ENCODE peak calls at places on chromosomes 6 and 20, in ten cellular contexts. B is Peyer's patch; Q is neural crest cell; L is stimulated activated naive B cell treated with anti-CD40 and anti-IgM and Interleukin-4, amounts not matched to agents 10 μg/mL and 1 μg/mL and 100 μg/mL, for 72 hours; R is D341Med; T is endothelial cell; D is activated T-helper 1 cell treated with anti-CD3 and anti-CD28 coated beads, Interleukin-12 subunit alpha, Interleukin-12 subunit beta, Interleukin-2, Interleukin-4 antibody, amounts not matched to agents 30 ng/mL and 10 ng/mL and 1 ng/mL, durations not matched to agents 14 hours and 24 hours and 36 hours; N is H54; P is CD8-positive, alpha-beta T cell; U is AG09309. K is an unnamed sample.

GRCh38 chr20:9262653-9263194 is 193.8 kb downstream of the PLCB4 start:
- DNase-seq in B (no peak), Q (no peak), L (no peak), R (no peak), T (no peak), D (no peak), N (no peak), P (no peak), U (no peak), K (no peak)

GRCh38 chr6:53979468-53980067 is 131.7 kb upstream of the MLIP start:
- DNase-seq in B (no peak), Q (peak), L (no peak), R (peak), T (peak), D (no peak), N (no peak), P (no peak), U (no peak), K (peak)

GRCh38 chr6:118876814-118877213 is 17.1 kb upstream of the ASF1A start:
- DNase-seq in B (no peak), Q (no peak), L (no peak), R (no peak), T (no peak), D (no peak), N (no peak), P (no peak), U (no peak), K (no peak)

GRCh38 chr6:170188571-170189001 is 102.3 kb downstream of the DLL1 start:
- DNase-seq in B (peak), Q (no peak), L (no peak), R (peak), T (no peak), D (no peak), N (no peak), P (no peak), U (no peak), K (no peak)

GRCh38 chr6:51654647-51655046 is 432.8 kb downstream of the PKHD1 start:
- DNase-seq in B (no peak), Q (no peak), L (no peak), R (no peak), T (no peak), D (no peak), N (no peak), P (no peak), U (no peak), K (no peak)

GRCh38 chr20:12594410-12595130 is 414.2 kb upstream of the SPTLC3 start:
- DNase-seq in B (no peak), Q (no peak), L (no peak), R (no peak), T (no peak), D (no peak), N (peak), P (no peak), U (no peak), K (peak)

GRCh38 chr6:41443616-41444525 is 102.3 kb upstream of the FOXP4 start:
- DNase-seq in B (no peak), Q (no peak), L (no peak), R (no peak), T (no peak), D (no peak), N (no peak), P (no peak), U (no peak), K (no peak)

GRCh38 chr6:168314948-168315347 is 4.6 kb downstream of the DACT2 start:
- DNase-seq in B (no peak), Q (no peak), L (no peak), R (no peak), T (no peak), D (no peak), N (no peak), P (no peak), U (no peak), K (no peak)

GRCh38 chr20:50681359-50682064 is 9.8 kb downstream of the RIPOR3 start:
- DNase-seq in B (no peak), Q (no peak), L (no peak), R (peak), T (no peak), D (no peak), N (no peak), P (no peak), U (no peak), K (no peak)

GRCh38 chr20:20070871-20071726 is 18.8 kb downstream of the CFAP61 start:
- DNase-seq in B (no peak), Q (no peak), L (no peak), R (no peak), T (no peak), D (no peak), N (no peak), P (no peak), U (no peak), K (no peak)

GRCh38 chr6:147678256-147678655 is 169.8 kb downstream of the SAMD5 start:
- DNase-seq in B (no peak), Q (no peak), L (no peak), R (no peak), T (no peak), D (no peak), N (no peak), P (no peak), U (no peak), K (no peak)

GRCh38 chr20:2163757-2164156 is 62.1 kb downstream of the STK35 start:
- DNase-seq in B (no peak), Q (no peak), L (no peak), R (no peak), T (no peak), D (no peak), N (no peak), P (no peak), U (no peak), K (no peak)

K was measured in HEK293T.